ENCODE peak calls at places on chromosomes 11 and 22, in six cellular contexts. G is EL, P is M059J, L is endothelial cell, Y is thoracic aorta, W is aorta. A is an unnamed sample.

GRCh38 chr22:45163074-45163416 is 680 bp upstream of the NUP50 start:
- DNase-seq in Y (no peak), W (no peak), G (peak; percentile 43), L (peak; percentile 24), P (peak; percentile 16), A (no peak)

GRCh38 chr11:83948205-83948604 is 662.0 kb upstream of the CCDC90B start:
- DNase-seq in P (no peak), G (no peak), Y (no peak), L (no peak), W (no peak), A (no peak)

GRCh38 chr11:76524919-76525318 is 80.1 kb downstream of the EMSY start:
- DNase-seq in W (no peak), P (peak; percentile 82), L (no peak), G (peak; percentile 50), Y (peak; percentile 15), A (no peak)

GRCh38 chr11:122984186-122985011 is 2.8 kb upstream of the BSX start:
- DNase-seq in P (peak; percentile 53), W (no peak), G (peak; percentile 34), L (peak; percentile 35), Y (no peak), A (no peak)

GRCh38 chr11:87926250-87926970 is 248.8 kb downstream of the RAB38 start:
- DNase-seq in W (no peak), G (peak; percentile 90), L (no peak), Y (no peak), P (peak; percentile 94), A (no peak)

GRCh38 chr11:46490576-46491100 is 99.1 kb upstream of the CHRM4 start:
- DNase-seq in L (no peak), G (peak; percentile 18), Y (no peak), W (no peak), P (peak; percentile 45), A (no peak)

GRCh38 chr11:22875869-22876473 is 15.7 kb upstream of the CCDC179 start:
- DNase-seq in Y (peak; percentile 17), L (peak; percentile 71), P (peak; percentile 86), W (no peak), G (peak; percentile 81), A (no peak)

GRCh38 chr11:128937480-128937879 is 5.2 kb downstream of the TP53AIP1 start:
- DNase-seq in L (no peak), Y (no peak), P (no peak), W (no peak), G (no peak), A (no peak)

GRCh38 chr22:17334054-17334453 is 35.2 kb upstream of the CECR2 start:
- DNase-seq in W (no peak), Y (no peak), L (no peak), P (no peak), G (no peak), A (no peak)

GRCh38 chr11:77163271-77163670 is 35.2 kb downstream of the MYO7A start:
- DNase-seq in G (no peak), P (no peak), L (no peak), W (no peak), Y (no peak), A (no peak)

GRCh38 chr11:122863704-122864326 is 18.7 kb upstream of the JHY start:
- DNase-seq in G (peak; percentile 48), Y (no peak), W (peak; percentile 69), P (peak; percentile 45), L (peak; percentile 47), A (no peak)

A was measured in upper lobe of right lung.